ENCODE peak calls at places on chromosome 6, in five cellular contexts. F is IMR-90, N is esophagus squamous epithelium, I is HCT116, E is sigmoid colon. G is an unnamed sample.

GRCh38 chr6:147382945-147383554 is 125.4 kb upstream of the SAMD5 start:
- DNase-seq in E (no peak), N (no peak), F (peak; percentile 41), I (peak; percentile 13), G (no peak)

GRCh38 chr6:130466744-130467052 is 100.9 kb downstream of the TMEM200A start:
- DNase-seq in I (no peak), N (no peak), F (peak; percentile 46), E (no peak), G (no peak)

GRCh38 chr6:4446982-4447381 is 311.6 kb upstream of the ECI2 start:
- DNase-seq in I (no peak), N (no peak), E (no peak), F (peak; percentile 92), G (no peak)

GRCh38 chr6:40349092-40349491 is 238.1 kb downstream of the LRFN2 start:
- DNase-seq in E (peak; percentile 40), N (no peak), I (no peak), F (no peak), G (peak; percentile 75)

GRCh38 chr6:152295346-152295745 is 341.8 kb downstream of the SYNE1 start:
- DNase-seq in I (no peak), E (no peak), F (peak; percentile 99), N (no peak), G (no peak)

GRCh38 chr6:97205936-97206335 is 77.1 kb downstream of the MMS22L start:
- DNase-seq in I (no peak), N (no peak), F (no peak), E (no peak), G (no peak)

GRCh38 chr6:7878401-7878964 is 32.1 kb downstream of the TXNDC5 start:
- DNase-seq in F (no peak), N (no peak), E (no peak), I (no peak), G (no peak)

GRCh38 chr6:101290346-101290745 is 103.2 kb upstream of the GRIK2 start:
- DNase-seq in F (no peak), N (no peak), I (no peak), E (no peak), G (no peak)

GRCh38 chr6:103893082-103893481 is 966.6 kb downstream of the HACE1 start:
- DNase-seq in E (no peak), N (no peak), F (no peak), I (no peak), G (no peak)

GRCh38 chr6:114364295-114364694 is 21.5 kb upstream of the HS3ST5 start:
- DNase-seq in E (no peak), N (no peak), F (peak; percentile 78), I (no peak), G (no peak)

GRCh38 chr6:90338409-90338808 is 41.8 kb upstream of the BACH2 start:
- DNase-seq in N (no peak), F (peak; percentile 37), I (no peak), E (no peak), G (no peak)

GRCh38 chr6:18976966-18977365 is 589.8 kb downstream of the RNF144B start:
- DNase-seq in F (no peak), I (no peak), N (no peak), E (no peak), G (no peak)

GRCh38 chr6:132512342-132512637 is 626 bp downstream of the STX7 start:
- DNase-seq in N (no peak), F (no peak), E (no peak), I (no peak), G (no peak)

GRCh38 chr6:14135865-14136539 is 18.4 kb downstream of the CD83 start:
- DNase-seq in E (no peak), N (no peak), F (no peak), I (no peak), G (no peak)

GRCh38 chr6:125421853-125422252 is 120.1 kb upstream of the HDDC2 start:
- DNase-seq in E (no peak), I (no peak), F (no peak), N (no peak), G (no peak)

GRCh38 chr6:13014551-13015378 is 298.2 kb downstream of the PHACTR1 start:
- DNase-seq in E (no peak), N (no peak), F (no peak), I (no peak), G (no peak)

GRCh38 chr6:40287296-40287820 is 299.8 kb downstream of the LRFN2 start:
- DNase-seq in I (no peak), F (no peak), N (no peak), E (no peak), G (no peak)

GRCh38 chr6:15585936-15586335 is 76.9 kb downstream of the DTNBP1 start:
- DNase-seq in I (no peak), F (no peak), E (no peak), N (no peak), G (no peak)

GRCh38 chr6:29925341-29926080 is 16.8 kb upstream of the HLA-A start:
- DNase-seq in F (no peak), I (no peak), N (no peak), E (no peak), G (peak; percentile 60)

GRCh38 chr6:136547336-136547735 is 2.9 kb downstream of the MAP7 start:
- DNase-seq in F (peak; percentile 63), N (no peak), E (no peak), I (peak; percentile 21), G (no peak)

GRCh38 chr6:72788188-72788587 is 166.3 kb downstream of the KCNQ5 start:
- DNase-seq in F (peak; percentile 85), I (no peak), N (no peak), E (no peak), G (no peak)

GRCh38 chr6:170489836-170490235 is 63.3 kb downstream of the PSMB1 start:
- DNase-seq in E (no peak), I (no peak), N (no peak), F (no peak), G (no peak)

DNA sequence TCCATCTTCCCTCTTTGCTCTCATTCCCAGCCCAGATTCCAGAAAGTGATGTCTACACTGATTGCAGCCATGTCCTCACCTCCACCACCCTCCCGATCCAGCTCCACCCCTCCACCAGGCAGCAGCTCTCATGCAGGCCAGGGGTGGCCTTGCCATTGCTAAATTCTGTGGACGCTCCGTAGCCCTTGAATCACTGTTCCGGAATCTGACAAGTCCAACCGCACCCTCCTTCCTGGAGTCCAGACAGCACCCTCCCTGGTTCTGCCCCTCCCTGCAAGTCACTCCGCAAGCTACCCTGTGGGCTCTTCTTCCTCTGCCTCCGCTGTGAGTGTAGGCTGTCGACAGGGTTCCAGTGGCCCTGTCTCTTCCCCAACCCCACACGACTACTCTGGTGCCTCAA is 26.2 kb downstream of the TNXB start:
- DNase-seq in I (no peak), E (peak; percentile 90), F (no peak), N (no peak), G (peak; percentile 98)
- H3K4me1 ChIP-seq in I (peaks cover 14% of the 10 kb centered on the region), E (peaks cover 24% of the 10 kb centered on the region), F (peaks cover 31% of the 10 kb centered on the region), N (peaks cover 69% of the 10 kb centered on the region), G (peaks cover 50% of the 10 kb centered on the region)

GRCh38 chr6:111480988-111481830 is 1.8 kb downstream of the REV3L start:
- DNase-seq in N (no peak), I (no peak), E (no peak), F (peak; percentile 30), G (no peak)

GRCh38 chr6:111483736-111484654 is 977 bp upstream of the REV3L start:
- DNase-seq in N (peak; percentile 67), F (peak; percentile 97), E (peak; percentile 99), I (peak; percentile 72), G (peak; percentile 99)

GRCh38 chr6:111482959-111483735 is at the start of gene REV3L:
- DNase-seq in N (peak; percentile 63), F (peak; percentile 84), I (peak; percentile 64), E (peak; percentile 95), G (peak; percentile 92)

GRCh38 chr6:111481836-111482235 is 1.2 kb downstream of the REV3L start:
- DNase-seq in I (no peak), F (peak; percentile 11), N (no peak), E (no peak), G (no peak)

DNA sequence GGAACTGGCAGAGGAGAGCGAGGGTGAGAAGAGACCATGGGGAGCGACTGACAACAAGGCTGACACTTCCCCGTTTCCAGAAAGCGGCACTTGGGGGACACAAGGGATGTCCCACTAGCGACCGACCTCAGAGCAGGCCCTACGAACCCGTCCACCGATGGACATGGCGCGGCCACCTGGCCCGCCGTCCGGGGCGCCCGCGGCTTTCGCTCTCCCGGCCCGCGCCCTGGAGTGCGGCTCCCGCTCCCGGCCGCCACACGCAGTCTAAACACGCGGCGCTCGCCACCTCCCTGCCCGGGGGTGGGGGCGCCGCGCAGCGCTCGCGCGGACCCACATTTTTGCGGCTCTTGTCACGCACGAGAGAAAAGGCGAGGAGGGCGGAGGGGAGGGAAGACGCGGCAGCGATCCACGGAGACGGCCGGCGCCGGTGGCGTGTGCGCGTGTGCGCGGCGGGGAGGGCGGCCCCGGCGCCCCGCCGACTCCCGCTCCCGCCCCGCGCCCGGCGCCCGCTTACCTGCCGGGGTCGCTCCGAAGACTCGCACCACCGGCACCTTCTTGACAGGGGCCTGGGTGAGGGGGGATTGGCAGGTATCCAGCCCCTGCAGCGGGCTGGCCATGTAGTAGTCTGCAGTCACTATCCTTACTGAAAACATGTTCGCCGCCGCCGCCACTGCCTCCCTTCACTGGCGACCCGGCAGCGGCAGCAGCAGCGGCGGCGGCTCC is 621 bp downstream of the REV3L start:
- DNase-seq in F (peak; percentile 28), E (peak; percentile 85), I (no peak), N (no peak), G (no peak)
- TF ChIP-seq POLR2A in F (peak; percentile 33), E (no peak), I (no peak), N (no peak), G (peak; percentile 21)

GRCh38 chr6:158591134-158591809 is 31.4 kb downstream of the TMEM181 start:
- DNase-seq in N (no peak), E (no peak), I (no peak), F (no peak), G (no peak)

GRCh38 chr6:158597565-158597964 is 37.7 kb downstream of the TMEM181 start:
- DNase-seq in F (no peak), I (no peak), E (no peak), N (no peak), G (no peak)

GRCh38 chr6:158596861-158597260 is 37.0 kb downstream of the TMEM181 start:
- DNase-seq in E (no peak), N (no peak), I (no peak), F (no peak), G (no peak)

GRCh38 chr6:158595223-158595622 is 35.3 kb downstream of the TMEM181 start:
- DNase-seq in N (no peak), I (no peak), E (no peak), F (no peak), G (peak; percentile 16)

DNA sequence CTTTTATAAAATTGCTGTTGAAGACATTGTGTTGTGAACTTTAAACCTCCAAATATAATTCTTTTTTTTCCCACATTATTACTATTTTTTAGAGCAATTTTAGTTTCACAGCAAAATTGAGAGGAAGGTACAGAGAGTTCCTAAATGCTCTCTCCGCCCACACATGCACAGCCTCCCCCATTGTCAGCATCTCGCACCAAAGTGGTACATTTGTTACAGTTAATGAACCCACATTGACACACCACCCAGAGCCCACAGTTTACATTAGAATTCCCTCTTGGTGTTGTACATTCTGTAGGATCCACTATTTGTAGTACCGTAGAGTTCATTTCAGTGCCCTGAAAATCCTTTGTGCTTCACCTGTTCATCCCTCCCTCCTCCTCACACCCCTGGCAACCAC is 33.8 kb downstream of the TMEM181 start:
- DNase-seq in I (no peak), E (no peak), F (no peak), N (no peak), G (no peak)
- H3K36me3 ChIP-seq in I (peaks cover 67% of the 10 kb centered on the region), E (peaks cover 23% of the 10 kb centered on the region), F (peaks cover 44% of the 10 kb centered on the region), N (peaks cover 18% of the 10 kb centered on the region), G (peaks cover 45% of the 10 kb centered on the region)

DNA sequence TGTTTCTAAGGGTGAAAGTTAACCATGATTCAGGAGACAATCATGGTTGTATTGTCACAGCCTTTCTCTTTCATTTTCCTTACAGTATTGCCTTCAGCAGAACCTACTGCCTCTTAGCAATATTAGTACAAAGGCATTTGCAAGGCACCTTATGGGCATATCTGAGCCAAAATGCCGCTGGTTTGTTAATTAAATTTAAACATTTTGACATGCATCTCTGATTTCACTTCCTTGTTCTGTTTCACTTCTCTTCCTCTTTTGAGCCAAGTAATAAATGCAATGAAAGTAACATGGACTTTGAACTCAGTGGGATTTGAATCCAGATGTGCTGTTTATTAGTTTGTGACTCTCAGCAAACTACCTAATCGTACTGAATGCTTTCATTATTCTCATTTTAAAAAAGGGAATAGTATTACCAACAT is 467.4 kb upstream of the CITED2 start:
- DNase-seq in I (no peak), N (no peak), E (no peak), F (no peak), G (no peak)
- H3K4me1 ChIP-seq in I (no peaks in the 10 kb centered on the region), N (peaks cover 7% of the 10 kb centered on the region), E (peaks cover 8% of the 10 kb centered on the region), F (peaks cover 3% of the 10 kb centered on the region), G (peaks cover 7% of the 10 kb centered on the region)